ENCODE peak calls at places on chromosome 12, in five cellular contexts. One of them, this sample, is unnamed.

GRCh38 chr12:52190860-52191729 is 719 bp downstream of the KRT80 start:
- DNase-seq in ovary: no peak
- DNase-seq in hepatocyte: no peak
- DNase-seq in neural progenitor cell: no peak
- DNase-seq in adrenal gland: no peak
- DNase-seq in this sample: no peak

GRCh38 chr12:121791671-121792496 is 1.6 kb downstream of the RHOF start:
- DNase-seq in adrenal gland: no peak
- DNase-seq in neural progenitor cell: no peak
- DNase-seq in hepatocyte: peak
- DNase-seq in ovary: no peak
- DNase-seq in this sample: peak

GRCh38 chr12:46419675-46420074 is 47.1 kb upstream of the SLC38A2 start:
- DNase-seq in ovary: no peak
- DNase-seq in hepatocyte: no peak
- DNase-seq in neural progenitor cell: no peak
- DNase-seq in adrenal gland: no peak
- DNase-seq in this sample: no peak

GRCh38 chr12:75632452-75632851 is 121.0 kb upstream of the KRR1 start:
- DNase-seq in ovary: no peak
- DNase-seq in neural progenitor cell: peak
- DNase-seq in adrenal gland: no peak
- DNase-seq in hepatocyte: no peak
- DNase-seq in this sample: no peak

GRCh38 chr12:49543221-49543913 is 4.5 kb downstream of the KCNH3 start:
- DNase-seq in hepatocyte: no peak
- DNase-seq in ovary: peak
- DNase-seq in neural progenitor cell: no peak
- DNase-seq in adrenal gland: peak
- DNase-seq in this sample: no peak

GRCh38 chr12:127393460-127393859 is 873.5 kb upstream of the TMEM132C start:
- DNase-seq in adrenal gland: no peak
- DNase-seq in hepatocyte: no peak
- DNase-seq in ovary: no peak
- DNase-seq in neural progenitor cell: no peak
- DNase-seq in this sample: no peak

GRCh38 chr12:120700863-120701262 is 9.4 kb upstream of the UNC119B start:
- DNase-seq in adrenal gland: no peak
- DNase-seq in neural progenitor cell: no peak
- DNase-seq in hepatocyte: no peak
- DNase-seq in ovary: no peak
- DNase-seq in this sample: no peak

GRCh38 chr12:93297536-93297935 is 80.2 kb upstream of the NUDT4 start:
- DNase-seq in neural progenitor cell: no peak
- DNase-seq in ovary: no peak
- DNase-seq in hepatocyte: no peak
- DNase-seq in adrenal gland: no peak
- DNase-seq in this sample: no peak

GRCh38 chr12:15756822-15757221 is 32.4 kb downstream of the EPS8 start:
- DNase-seq in hepatocyte: no peak
- DNase-seq in adrenal gland: no peak
- DNase-seq in neural progenitor cell: no peak
- DNase-seq in ovary: no peak
- DNase-seq in this sample: no peak

GRCh38 chr12:81021834-81022233 is 56.0 kb upstream of the ACSS3 start:
- DNase-seq in ovary: no peak
- DNase-seq in neural progenitor cell: no peak
- DNase-seq in hepatocyte: no peak
- DNase-seq in adrenal gland: no peak
- DNase-seq in this sample: no peak

GRCh38 chr12:68521848-68522502 is 88.7 kb upstream of the RAP1B start:
- DNase-seq in ovary: no peak
- DNase-seq in adrenal gland: no peak
- DNase-seq in neural progenitor cell: no peak
- DNase-seq in hepatocyte: no peak
- DNase-seq in this sample: no peak

GRCh38 chr12:109943811-109944210 is 43.7 kb downstream of the TCHP start:
- DNase-seq in adrenal gland: no peak
- DNase-seq in ovary: no peak
- DNase-seq in hepatocyte: no peak
- DNase-seq in neural progenitor cell: no peak
- DNase-seq in this sample: no peak

DNA sequence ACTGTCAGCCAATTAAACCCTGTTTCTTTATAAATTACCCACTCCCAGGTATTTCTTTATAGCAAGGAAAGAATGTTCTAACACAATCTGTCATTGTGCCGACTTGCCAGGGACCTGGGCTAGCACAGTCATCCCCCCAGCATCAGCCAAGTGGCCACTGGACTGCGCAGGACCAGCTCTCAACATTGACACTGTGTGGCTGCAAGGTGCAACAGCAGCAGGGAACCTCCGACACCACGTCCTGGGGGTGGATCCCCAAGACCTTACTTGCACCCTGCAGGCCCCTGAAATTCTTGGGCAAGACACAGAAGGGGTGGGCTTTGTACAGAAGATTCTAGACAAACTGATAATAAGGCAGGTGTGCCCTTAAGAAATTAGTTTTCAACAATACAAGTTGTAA is 309.5 kb downstream of the GLT1D1 start:
- DNase-seq in neural progenitor cell: no peak
- DNase-seq in ovary: no peak
- DNase-seq in hepatocyte: no peak
- DNase-seq in adrenal gland: no peak
- DNase-seq in this sample: no peak
- TF ChIP-seq CTCF in neural progenitor cell: peak
- TF ChIP-seq CTCF in ovary: no peak
- TF ChIP-seq CTCF in hepatocyte: no peak
- TF ChIP-seq CTCF in adrenal gland: no peak
- TF ChIP-seq CTCF in this sample: no peak

GRCh38 chr12:91983935-91984334 is 161.7 kb downstream of the BTG1 start:
- DNase-seq in neural progenitor cell: no peak
- DNase-seq in adrenal gland: no peak
- DNase-seq in hepatocyte: no peak
- DNase-seq in ovary: no peak
- DNase-seq in this sample: no peak

GRCh38 chr12:91985002-91985767 is 160.5 kb downstream of the BTG1 start:
- DNase-seq in neural progenitor cell: no peak
- DNase-seq in adrenal gland: no peak
- DNase-seq in ovary: no peak
- DNase-seq in hepatocyte: no peak
- DNase-seq in this sample: no peak

GRCh38 chr12:91980345-91980744 is 165.3 kb downstream of the BTG1 start:
- DNase-seq in adrenal gland: no peak
- DNase-seq in ovary: no peak
- DNase-seq in hepatocyte: no peak
- DNase-seq in neural progenitor cell: no peak
- DNase-seq in this sample: no peak

GRCh38 chr12:91984571-91984970 is 161.1 kb downstream of the BTG1 start:
- DNase-seq in ovary: no peak
- DNase-seq in hepatocyte: no peak
- DNase-seq in adrenal gland: no peak
- DNase-seq in neural progenitor cell: no peak
- DNase-seq in this sample: no peak

GRCh38 chr12:91982946-91983345 is 162.7 kb downstream of the BTG1 start:
- DNase-seq in neural progenitor cell: no peak
- DNase-seq in hepatocyte: no peak
- DNase-seq in ovary: no peak
- DNase-seq in adrenal gland: no peak
- DNase-seq in this sample: no peak
- H3K27ac ChIP-seq in neural progenitor cell: no peak
- H3K27ac ChIP-seq in hepatocyte: no peak
- H3K27ac ChIP-seq in ovary: no peak
- H3K27ac ChIP-seq in adrenal gland: no peak
- H3K27ac ChIP-seq in this sample: no peak

DNA sequence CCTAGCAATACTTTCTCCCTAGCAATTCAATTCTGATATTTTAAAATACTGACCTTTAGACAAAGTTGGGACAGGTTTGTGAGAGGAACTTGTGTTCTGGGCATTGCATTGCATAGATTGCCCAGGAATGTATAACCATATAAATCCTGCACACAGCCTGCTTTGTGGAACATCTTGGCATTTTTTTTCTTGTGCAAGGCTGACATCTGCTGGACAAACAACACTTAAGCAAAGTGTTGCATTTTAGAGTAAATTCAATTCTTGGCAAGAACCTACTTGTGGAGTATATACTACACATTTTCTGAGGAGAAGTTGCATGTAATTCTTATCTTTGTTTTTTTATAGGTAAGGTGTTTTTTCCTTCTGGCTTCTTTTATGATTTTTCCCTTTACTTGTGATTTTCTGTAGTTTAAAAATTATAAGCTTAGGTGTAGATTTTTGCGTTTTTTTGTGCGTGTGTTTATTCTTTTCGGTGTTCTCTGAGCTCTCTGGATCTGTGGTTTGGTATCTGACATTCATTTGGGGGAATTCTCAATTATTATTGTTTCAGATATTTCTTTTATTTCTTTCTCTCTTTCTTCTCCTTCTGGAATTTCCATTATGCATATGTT is 26.4 kb downstream of the TESPA1 start:
- DNase-seq in hepatocyte: peak
- DNase-seq in adrenal gland: peak
- DNase-seq in neural progenitor cell: peak
- DNase-seq in ovary: no peak
- DNase-seq in this sample: peak
- TF ChIP-seq CTCF in hepatocyte: peak
- TF ChIP-seq CTCF in adrenal gland: peak
- TF ChIP-seq CTCF in neural progenitor cell: peak
- TF ChIP-seq CTCF in ovary: peak
- TF ChIP-seq CTCF in this sample: peak

DNA sequence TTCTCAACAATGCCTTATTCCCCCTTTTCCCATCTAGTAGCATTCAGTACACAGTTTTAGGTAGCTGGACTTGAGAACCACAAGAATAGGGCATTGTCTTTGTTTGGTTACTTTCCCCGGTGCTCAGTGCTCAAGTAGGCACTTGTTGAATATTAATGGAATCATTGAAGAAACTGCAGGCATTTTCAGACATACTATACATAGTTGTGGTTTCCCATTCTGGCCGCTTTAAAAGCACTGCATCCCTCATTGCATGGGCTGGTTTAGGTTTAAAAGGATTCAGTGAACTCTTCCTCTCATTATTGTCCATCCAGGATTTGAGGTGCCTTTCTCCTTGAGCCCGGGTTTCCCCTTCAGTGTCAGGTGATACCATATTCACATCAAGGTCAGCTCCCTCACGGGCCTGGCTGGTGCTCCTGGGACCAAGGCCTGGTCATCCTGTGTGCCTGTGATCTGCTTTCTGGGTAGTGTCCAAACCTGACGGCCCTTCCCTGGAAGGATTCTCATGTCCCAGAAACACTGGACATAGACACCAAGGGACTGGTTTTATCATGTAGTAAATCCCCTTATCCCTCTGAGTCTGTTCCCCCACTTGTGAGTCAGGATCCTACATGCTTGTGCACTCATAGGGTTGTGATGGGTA is 7.3 kb downstream of the TCP11L2 start:
- DNase-seq in ovary: no peak
- DNase-seq in adrenal gland: peak
- DNase-seq in hepatocyte: no peak
- DNase-seq in neural progenitor cell: no peak
- DNase-seq in this sample: no peak
- H3K27ac ChIP-seq in ovary: no peak
- H3K27ac ChIP-seq in adrenal gland: no peak
- H3K27ac ChIP-seq in hepatocyte: peak
- H3K27ac ChIP-seq in neural progenitor cell: no peak
- H3K27ac ChIP-seq in this sample: no peak

GRCh38 chr12:78866518-78866917 is 1.9 kb downstream of the SYT1 start:
- DNase-seq in ovary: no peak
- DNase-seq in neural progenitor cell: no peak
- DNase-seq in adrenal gland: no peak
- DNase-seq in hepatocyte: no peak
- DNase-seq in this sample: no peak

GRCh38 chr12:78870539-78870938 is 6.0 kb downstream of the SYT1 start:
- DNase-seq in neural progenitor cell: no peak
- DNase-seq in ovary: no peak
- DNase-seq in hepatocyte: no peak
- DNase-seq in adrenal gland: no peak
- DNase-seq in this sample: no peak

GRCh38 chr12:78863482-78864427 is 819 bp upstream of the SYT1 start:
- DNase-seq in adrenal gland: peak
- DNase-seq in hepatocyte: peak
- DNase-seq in ovary: peak
- DNase-seq in neural progenitor cell: peak
- DNase-seq in this sample: peak

GRCh38 chr12:78865297-78865955 is 852 bp downstream of the SYT1 start:
- DNase-seq in hepatocyte: no peak
- DNase-seq in neural progenitor cell: peak
- DNase-seq in ovary: no peak
- DNase-seq in adrenal gland: no peak
- DNase-seq in this sample: no peak

DNA sequence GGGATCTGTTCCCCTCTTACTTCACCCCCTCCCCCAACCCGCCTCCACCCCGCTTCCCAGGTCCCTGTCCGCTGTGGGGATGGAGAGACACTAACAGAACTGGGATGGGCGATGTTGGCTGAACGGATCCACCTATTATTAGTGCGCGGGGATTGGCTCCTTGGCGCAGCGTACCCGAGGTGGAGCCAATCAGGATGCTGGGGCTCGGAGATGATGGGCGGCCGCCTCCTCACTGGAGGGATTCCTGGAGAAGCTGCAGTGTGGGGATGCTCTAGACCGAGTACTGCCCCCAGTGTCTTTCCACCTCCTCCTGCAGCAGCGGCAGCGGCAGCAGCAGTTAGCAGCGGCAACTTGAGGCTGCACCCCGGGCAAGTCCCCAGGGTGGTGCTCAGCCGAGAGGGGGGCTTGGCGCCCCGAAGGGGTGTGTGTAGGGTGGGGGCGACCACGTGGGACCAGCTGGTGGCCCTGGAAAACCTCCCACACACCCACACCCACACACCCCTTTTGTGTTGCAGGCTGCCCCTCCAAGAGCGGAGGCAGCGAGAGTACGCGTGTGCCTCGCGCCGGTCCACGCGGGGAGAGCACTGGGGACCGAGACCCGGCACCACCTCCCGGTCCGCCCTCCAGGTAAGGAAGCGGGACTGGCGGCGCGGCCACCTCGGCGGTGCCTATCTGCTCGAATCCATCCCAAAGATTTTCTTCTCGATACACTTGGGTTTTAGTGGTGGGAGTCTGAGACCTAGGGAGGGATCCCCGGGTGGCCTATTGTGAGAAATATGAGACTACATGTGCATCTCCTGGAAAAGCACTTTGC is at the start of gene SYT1:
- DNase-seq in ovary: peak
- DNase-seq in neural progenitor cell: peak
- DNase-seq in hepatocyte: peak
- DNase-seq in adrenal gland: no peak
- DNase-seq in this sample: peak
- TF ChIP-seq CTCF in ovary: no peak
- TF ChIP-seq CTCF in neural progenitor cell: no peak
- TF ChIP-seq CTCF in hepatocyte: no peak
- TF ChIP-seq CTCF in adrenal gland: no peak
- TF ChIP-seq CTCF in this sample: no peak